ENCODE peak calls at places on chromosome 15, in six cellular contexts. O is AML-193; V is iris pigment epithelial cell; P is tibial nerve; C is stimulated activated CD4-positive, alpha-beta T cell treated with anti-CD3 and anti-CD28 coated beads, Interleukin-12 subunit alpha, Interleukin-12 subunit beta, amount 100 ng/mL, for 48 hours; U is foreskin fibroblast. K is an unnamed sample.

GRCh38 chr15:83278191-83278590 is 6.3 kb downstream of the BNC1 start:
- DNase-seq in O (no peak), V (peak; percentile 93), P (no peak), C (no peak), U (peak; percentile 32), K (no peak)

GRCh38 chr15:60797444-60798040 is 318.6 kb upstream of the ICE2 start:
- DNase-seq in O (no peak), V (peak; percentile 52), P (no peak), C (no peak), U (no peak), K (no peak)

GRCh38 chr15:42364529-42364928 is 5.2 kb downstream of the CAPN3 start:
- DNase-seq in O (no peak), V (no peak), P (peak; percentile 46), C (no peak), U (peak; percentile 37), K (no peak)

GRCh38 chr15:31488437-31489204 is 162.0 kb downstream of the KLF13 start:
- DNase-seq in O (peak; percentile 86), V (peak; percentile 90), P (peak; percentile 60), C (peak; percentile 46), U (peak; percentile 94), K (peak; percentile 87)

GRCh38 chr15:64089553-64090280 is 3.9 kb downstream of the CIAO2A start:
- DNase-seq in O (no peak), V (no peak), P (no peak), C (no peak), U (no peak), K (no peak)

GRCh38 chr15:40106203-40107161 is 2.2 kb downstream of the BMF start:
- DNase-seq in O (peak; percentile 89), V (peak; percentile 76), P (peak; percentile 79), C (no peak), U (peak; percentile 55), K (no peak)

GRCh38 chr15:37940886-37941285 is 6.4 kb downstream of the TMCO5A start:
- DNase-seq in O (no peak), V (no peak), P (no peak), C (no peak), U (no peak), K (no peak)

GRCh38 chr15:77886805-77887448 is 190.6 kb downstream of the TBC1D2B start:
- DNase-seq in O (no peak), V (no peak), P (no peak), C (no peak), U (no peak), K (no peak)

GRCh38 chr15:79849789-79850188 is 47.0 kb downstream of the MTHFS start:
- DNase-seq in O (peak; percentile 36), V (peak; percentile 56), P (no peak), C (no peak), U (peak; percentile 78), K (peak; percentile 66)

GRCh38 chr15:75739791-75740190 is 27.1 kb upstream of the CSPG4 start:
- DNase-seq in O (no peak), V (no peak), P (no peak), C (no peak), U (no peak), K (no peak)

GRCh38 chr15:72521682-72522081 is 47.6 kb downstream of the ARIH1 start:
- DNase-seq in O (no peak), V (peak; percentile 71), P (no peak), C (no peak), U (peak; percentile 38), K (no peak)

GRCh38 chr15:97708252-97708651 is 252.3 kb upstream of the ARRDC4 start:
- DNase-seq in O (no peak), V (no peak), P (no peak), C (no peak), U (no peak), K (no peak)

GRCh38 chr15:34065261-34065660 is 26.3 kb upstream of the AVEN start:
- DNase-seq in O (no peak), V (no peak), P (no peak), C (no peak), U (no peak), K (no peak)

GRCh38 chr15:74667973-74668372 is 27.9 kb downstream of the EDC3 start:
- DNase-seq in O (no peak), V (no peak), P (no peak), C (no peak), U (no peak), K (no peak)

GRCh38 chr15:77069521-77070121 is 1.3 kb downstream of the TSPAN3 start:
- DNase-seq in O (peak; percentile 26), V (no peak), P (no peak), C (no peak), U (no peak), K (peak; percentile 31)

GRCh38 chr15:47203993-47204392 is 513.3 kb upstream of the SEMA6D start:
- DNase-seq in O (no peak), V (no peak), P (no peak), C (no peak), U (no peak), K (no peak)

K was measured in retina.